ENCODE peak calls at places on chromosomes 16 and 17, in seven cellular contexts. U, Y, L, N, A, S and J are unnamed samples.

GRCh38 chr16:83953796-83954576 is 946 bp downstream of the OSGIN1 start:
- DNase-seq in U (peak; percentile 62), Y (peak; percentile 31), L (peak; percentile 73), N (no peak), A (peak; percentile 83), S (no peak), J (peak; percentile 57)

GRCh38 chr17:5364156-5364555 is 55.3 kb downstream of the NUP88 start:
- DNase-seq in U (peak; percentile 49), Y (no peak), L (no peak), N (no peak), A (no peak), S (no peak), J (no peak)

GRCh38 chr17:27558842-27559505 is 72.0 kb upstream of the LGALS9 start:
- DNase-seq in U (peak; percentile 39), Y (no peak), L (no peak), N (no peak), A (no peak), S (no peak), J (no peak)

GRCh38 chr16:25045696-25046381 is 30.7 kb upstream of the ARHGAP17 start:
- DNase-seq in U (peak; percentile 21), Y (no peak), L (peak; percentile 81), N (no peak), A (no peak), S (no peak), J (no peak)

GRCh38 chr16:27892879-27893278 is 170.6 kb downstream of the GSG1L start:
- DNase-seq in U (no peak), Y (no peak), L (no peak), N (peak; percentile 43), A (no peak), S (no peak), J (no peak)

GRCh38 chr16:55154956-55155355 is 169.0 kb upstream of the IRX6 start:
- DNase-seq in U (no peak), Y (no peak), L (no peak), N (no peak), A (no peak), S (no peak), J (no peak)

GRCh38 chr17:740240-741055 is 8.1 kb downstream of the TLCD3A start:
- DNase-seq in U (no peak), Y (no peak), L (no peak), N (no peak), A (no peak), S (no peak), J (no peak)

GRCh38 chr16:81779540-81780320 is 639 bp downstream of the PLCG2 start:
- DNase-seq in U (no peak), Y (no peak), L (peak; percentile 21), N (peak; percentile 38), A (no peak), S (no peak), J (no peak)

GRCh38 chr17:53142890-53143289 is 679.8 kb upstream of the KIF2B start:
- DNase-seq in U (peak; percentile 13), Y (no peak), L (no peak), N (peak; percentile 12), A (no peak), S (no peak), J (no peak)

GRCh38 chr16:9199312-9199711 is 107.9 kb downstream of the HAPSTR1 start:
- DNase-seq in U (no peak), Y (no peak), L (no peak), N (no peak), A (no peak), S (no peak), J (no peak)

GRCh38 chr17:34375598-34375997 is 12.6 kb upstream of the CCL1 start:
- DNase-seq in U (no peak), Y (no peak), L (no peak), N (no peak), A (no peak), S (no peak), J (no peak)

GRCh38 chr16:12829096-12829888 is 25.6 kb upstream of the CPPED1 start:
- DNase-seq in U (no peak), Y (no peak), L (no peak), N (no peak), A (no peak), S (no peak), J (no peak)

GRCh38 chr16:30731411-30731810 is 16.8 kb upstream of the PHKG2 start:
- DNase-seq in U (no peak), Y (no peak), L (no peak), N (no peak), A (no peak), S (no peak), J (no peak)

GRCh38 chr16:64983983-64984382 is 137.9 kb downstream of the CDH11 start:
- DNase-seq in U (peak; percentile 45), Y (no peak), L (peak; percentile 20), N (peak; percentile 71), A (peak; percentile 7), S (no peak), J (peak; percentile 85)

GRCh38 chr17:50561796-50562195 is 1.3 kb downstream of the CACNA1G start:
- DNase-seq in U (no peak), Y (no peak), L (no peak), N (no peak), A (no peak), S (no peak), J (no peak)

GRCh38 chr16:90046122-90046970 is 27.1 kb upstream of the DBNDD1 start:
- DNase-seq in U (no peak), Y (no peak), L (no peak), N (peak; percentile 94), A (no peak), S (no peak), J (no peak)

GRCh38 chr16:49462356-49462988 is 88.9 kb downstream of the C16orf78 start:
- DNase-seq in U (no peak), Y (no peak), L (no peak), N (no peak), A (peak; percentile 55), S (no peak), J (no peak)

GRCh38 chr17:31538080-31538762 is 146.7 kb downstream of the RAB11FIP4 start:
- DNase-seq in U (peak; percentile 51), Y (peak; percentile 55), L (no peak), N (no peak), A (no peak), S (no peak), J (no peak)

GRCh38 chr17:2083613-2084128 is 28.8 kb downstream of the HIC1 start:
- DNase-seq in U (peak; percentile 38), Y (no peak), L (no peak), N (no peak), A (no peak), S (no peak), J (no peak)

GRCh38 chr17:61118871-61119270 is 280.8 kb upstream of the TBX2 start:
- DNase-seq in U (no peak), Y (no peak), L (no peak), N (no peak), A (no peak), S (no peak), J (no peak)

GRCh38 chr17:40177275-40177874 is at the start of gene RAPGEFL1:
- DNase-seq in U (peak; percentile 39), Y (peak; percentile 54), L (peak; percentile 84), N (peak; percentile 95), A (peak; percentile 45), S (peak; percentile 74), J (peak; percentile 14)

GRCh38 chr17:76384222-76384986 is at the start of gene SPHK1:
- DNase-seq in U (no peak), Y (no peak), L (peak; percentile 91), N (peak; percentile 91), A (peak; percentile 49), S (peak; percentile 87), J (peak; percentile 70)

GRCh38 chr16:81767987-81768592 is 11.0 kb upstream of the PLCG2 start:
- DNase-seq in U (peak; percentile 59), Y (no peak), L (no peak), N (no peak), A (no peak), S (no peak), J (no peak)

GRCh38 chr16:13672196-13672595 is 247.8 kb upstream of the ERCC4 start:
- DNase-seq in U (no peak), Y (no peak), L (no peak), N (no peak), A (no peak), S (no peak), J (no peak)

GRCh38 chr17:75078097-75079022 is 9.4 kb upstream of the SLC16A5 start:
- DNase-seq in U (peak; percentile 98), Y (no peak), L (no peak), N (no peak), A (no peak), S (no peak), J (peak; percentile 97)

GRCh38 chr17:60094754-60095153 is 16.0 kb upstream of the HEATR6 start:
- DNase-seq in U (no peak), Y (no peak), L (no peak), N (no peak), A (no peak), S (peak; percentile 4), J (no peak)